ENCODE peak calls at places on chromosomes 16 and 17, in nine cellular contexts. One of them, this sample, is unnamed.

GRCh38 chr16:30655815-30656347 is 2.4 kb upstream of the FBRS start:
- DNase-seq in CD8-positive, alpha-beta T cell: no peak
- DNase-seq in NCI-H1417: no peak
- DNase-seq in NCI-H446 treated with DMSO at 0.1 percent for 48 hours: no peak
- DNase-seq in D341Med: no peak
- DNase-seq in AG08395: no peak
- DNase-seq in HuH-7: no peak
- DNase-seq in A549: no peak
- DNase-seq in astrocyte: no peak
- DNase-seq in this sample: no peak

GRCh38 chr16:79081292-79082066 is 519.1 kb downstream of the MAF start:
- DNase-seq in HuH-7: peak; percentile 31
- DNase-seq in A549: no peak
- DNase-seq in NCI-H446 treated with DMSO at 0.1 percent for 48 hours: no peak
- DNase-seq in astrocyte: no peak
- DNase-seq in AG08395: no peak
- DNase-seq in NCI-H1417: no peak
- DNase-seq in CD8-positive, alpha-beta T cell: no peak
- DNase-seq in D341Med: no peak
- DNase-seq in this sample: no peak

GRCh38 chr17:48006936-48007703 is 30.5 kb downstream of the COPZ2 start:
- DNase-seq in CD8-positive, alpha-beta T cell: no peak
- DNase-seq in NCI-H1417: no peak
- DNase-seq in AG08395: no peak
- DNase-seq in A549: no peak
- DNase-seq in NCI-H446 treated with DMSO at 0.1 percent for 48 hours: no peak
- DNase-seq in HuH-7: no peak
- DNase-seq in astrocyte: no peak
- DNase-seq in D341Med: no peak
- DNase-seq in this sample: no peak

GRCh38 chr17:2023692-2024571 is 1.2 kb downstream of the RTN4RL1 start:
- DNase-seq in AG08395: peak; percentile 70
- DNase-seq in astrocyte: no peak
- DNase-seq in D341Med: peak; percentile 81
- DNase-seq in NCI-H1417: peak; percentile 60
- DNase-seq in A549: peak; percentile 64
- DNase-seq in CD8-positive, alpha-beta T cell: peak; percentile 53
- DNase-seq in NCI-H446 treated with DMSO at 0.1 percent for 48 hours: no peak
- DNase-seq in HuH-7: peak; percentile 77
- DNase-seq in this sample: no peak

GRCh38 chr16:58413359-58413758 is 21.1 kb downstream of the GINS3 start:
- DNase-seq in AG08395: no peak
- DNase-seq in NCI-H446 treated with DMSO at 0.1 percent for 48 hours: no peak
- DNase-seq in D341Med: no peak
- DNase-seq in astrocyte: no peak
- DNase-seq in CD8-positive, alpha-beta T cell: no peak
- DNase-seq in NCI-H1417: no peak
- DNase-seq in A549: no peak
- DNase-seq in HuH-7: no peak
- DNase-seq in this sample: no peak

GRCh38 chr17:66673668-66674276 is 161.1 kb upstream of the CACNG5 start:
- DNase-seq in NCI-H446 treated with DMSO at 0.1 percent for 48 hours: no peak
- DNase-seq in NCI-H1417: peak; percentile 62
- DNase-seq in A549: peak; percentile 80
- DNase-seq in AG08395: peak; percentile 69
- DNase-seq in CD8-positive, alpha-beta T cell: peak; percentile 67
- DNase-seq in HuH-7: peak; percentile 55
- DNase-seq in astrocyte: peak; percentile 54
- DNase-seq in D341Med: peak; percentile 75
- DNase-seq in this sample: no peak

GRCh38 chr17:77308768-77309726 is 168.3 kb downstream of the SEC14L1 start:
- DNase-seq in NCI-H446 treated with DMSO at 0.1 percent for 48 hours: no peak
- DNase-seq in D341Med: no peak
- DNase-seq in astrocyte: peak; percentile 73
- DNase-seq in NCI-H1417: no peak
- DNase-seq in CD8-positive, alpha-beta T cell: no peak
- DNase-seq in AG08395: peak; percentile 88
- DNase-seq in HuH-7: no peak
- DNase-seq in A549: no peak
- DNase-seq in this sample: no peak

GRCh38 chr17:64205804-64206203 is 57.3 kb downstream of the TEX2 start:
- DNase-seq in astrocyte: no peak
- DNase-seq in CD8-positive, alpha-beta T cell: no peak
- DNase-seq in NCI-H1417: no peak
- DNase-seq in A549: no peak
- DNase-seq in AG08395: no peak
- DNase-seq in HuH-7: no peak
- DNase-seq in NCI-H446 treated with DMSO at 0.1 percent for 48 hours: no peak
- DNase-seq in D341Med: no peak
- DNase-seq in this sample: no peak

GRCh38 chr16:89319883-89320716 is 102.6 kb downstream of the ZNF778 start:
- DNase-seq in A549: peak; percentile 79
- DNase-seq in astrocyte: peak; percentile 82
- DNase-seq in D341Med: no peak
- DNase-seq in AG08395: peak; percentile 77
- DNase-seq in CD8-positive, alpha-beta T cell: no peak
- DNase-seq in NCI-H1417: no peak
- DNase-seq in HuH-7: no peak
- DNase-seq in NCI-H446 treated with DMSO at 0.1 percent for 48 hours: no peak
- DNase-seq in this sample: peak; percentile 29

GRCh38 chr17:16282522-16282921 is 65.5 kb downstream of the PIGL start:
- DNase-seq in D341Med: no peak
- DNase-seq in NCI-H1417: no peak
- DNase-seq in HuH-7: no peak
- DNase-seq in A549: peak; percentile 62
- DNase-seq in CD8-positive, alpha-beta T cell: no peak
- DNase-seq in astrocyte: peak; percentile 96
- DNase-seq in AG08395: peak; percentile 68
- DNase-seq in NCI-H446 treated with DMSO at 0.1 percent for 48 hours: no peak
- DNase-seq in this sample: no peak